ENCODE peak calls at places on chromosomes 5 and 9, in five cellular contexts. P is cardiac muscle cell, Q is activated B cell treated with CpG ODN at 0.5 μM for 24 hours, K is A549, O is foreskin keratinocyte. R is an unnamed sample.

GRCh38 chr9:134833294-134833880 is 47.2 kb upstream of the FCN2 start:
- DNase-seq in O (no peak), Q (no peak), K (no peak), P (no peak), R (no peak)

GRCh38 chr5:10653033-10653432 is 89.2 kb downstream of the ANKRD33B start:
- DNase-seq in K (no peak), O (no peak), Q (peak; percentile 12), P (peak; percentile 42), R (peak; percentile 34)

GRCh38 chr9:81455826-81456225 is 233.5 kb downstream of the TLE1 start:
- DNase-seq in P (no peak), Q (no peak), O (no peak), K (no peak), R (no peak)

GRCh38 chr5:22541037-22541436 is 312.1 kb downstream of the CDH12 start:
- DNase-seq in Q (no peak), P (no peak), O (no peak), K (no peak), R (no peak)

GRCh38 chr9:15211160-15211993 is 95.6 kb downstream of the TTC39B start:
- DNase-seq in Q (no peak), O (peak; percentile 33), K (peak; percentile 27), P (peak; percentile 86), R (peak; percentile 51)

GRCh38 chr9:38708759-38709158 is 11.2 kb downstream of the FAM240B start:
- DNase-seq in Q (no peak), P (peak; percentile 24), O (no peak), K (no peak), R (no peak)

GRCh38 chr9:36818242-36818938 is 215.7 kb downstream of the PAX5 start:
- DNase-seq in K (no peak), O (peak; percentile 3), Q (no peak), P (peak; percentile 6), R (no peak)

GRCh38 chr5:90144625-90145327 is 264.8 kb downstream of the CETN3 start:
- DNase-seq in O (peak; percentile 31), Q (no peak), K (no peak), P (peak; percentile 70), R (no peak)

GRCh38 chr9:79617395-79617794 is 45.6 kb downstream of the TLE4 start:
- DNase-seq in O (no peak), P (peak; percentile 86), K (no peak), Q (no peak), R (no peak)

GRCh38 chr9:89387970-89388867 is 69.9 kb downstream of the SECISBP2 start:
- DNase-seq in P (peak; percentile 93), O (peak; percentile 26), K (no peak), Q (no peak), R (peak; percentile 86)

GRCh38 chr9:32525506-32525905 is 490 bp downstream of the RIGI start:
- DNase-seq in P (peak; percentile 9), O (peak; percentile 26), Q (no peak), K (no peak), R (no peak)

GRCh38 chr5:371811-372555 is 50.5 kb downstream of the AHRR start:
- DNase-seq in P (no peak), O (no peak), K (no peak), Q (no peak), R (peak; percentile 32)

GRCh38 chr5:40386293-40386692 is 293.4 kb upstream of the PTGER4 start:
- DNase-seq in Q (no peak), P (no peak), K (no peak), O (peak; percentile 29), R (no peak)

GRCh38 chr5:180975338-180975737 is 13.3 kb upstream of the BTNL3 start:
- DNase-seq in O (no peak), Q (peak; percentile 41), K (no peak), P (no peak), R (no peak)

GRCh38 chr9:2159521-2160417 is 144.6 kb downstream of the SMARCA2 start:
- DNase-seq in P (peak; percentile 41), Q (no peak), O (peak; percentile 50), K (no peak), R (no peak)

GRCh38 chr5:137735531-137736284 is at the start of gene KLHL3:
- DNase-seq in O (peak; percentile 68), Q (peak; percentile 15), K (no peak), P (peak; percentile 70), R (no peak)

GRCh38 chr9:79201641-79202040 is 370.1 kb upstream of the TLE4 start:
- DNase-seq in O (no peak), K (no peak), Q (no peak), P (no peak), R (no peak)

GRCh38 chr5:1115123-1115815 is 3.4 kb upstream of the SLC12A7 start:
- DNase-seq in P (no peak), K (no peak), O (no peak), Q (no peak), R (no peak)

GRCh38 chr5:98309785-98310566 is 463.5 kb upstream of the RGMB start:
- DNase-seq in O (peak; percentile 100), Q (no peak), P (peak; percentile 90), K (peak; percentile 3), R (no peak)

GRCh38 chr5:150514708-150515211 is 6.8 kb downstream of the NDST1 start:
- DNase-seq in P (no peak), O (peak; percentile 29), K (peak; percentile 57), Q (no peak), R (no peak)

GRCh38 chr9:73039253-73039915 is 86.5 kb upstream of the ALDH1A1 start:
- DNase-seq in O (no peak), P (peak; percentile 85), K (no peak), Q (no peak), R (no peak)

GRCh38 chr5:54455413-54456157 is at the start of gene HSPB3:
- DNase-seq in O (peak; percentile 88), P (peak; percentile 74), K (no peak), Q (no peak), R (no peak)

GRCh38 chr5:4018968-4019766 is 423.5 kb downstream of the IRX1 start:
- DNase-seq in O (peak; percentile 77), P (peak; percentile 14), Q (no peak), K (no peak), R (no peak)

GRCh38 chr5:125695994-125696679 is 727.1 kb upstream of the GRAMD2B start:
- DNase-seq in K (no peak), Q (no peak), O (no peak), P (peak; percentile 53), R (no peak)

GRCh38 chr5:102807878-102808502 is 52.9 kb downstream of the PAM start:
- DNase-seq in Q (no peak), P (no peak), K (no peak), O (no peak), R (no peak)

GRCh38 chr5:168366124-168366523 is 74.7 kb downstream of the WWC1 start:
- DNase-seq in P (peak; percentile 72), K (no peak), O (peak; percentile 96), Q (no peak), R (no peak)

GRCh38 chr5:168364151-168364661 is 72.8 kb downstream of the WWC1 start:
- DNase-seq in P (no peak), K (no peak), Q (no peak), O (peak; percentile 95), R (no peak)

GRCh38 chr5:168364738-168365550 is 73.5 kb downstream of the WWC1 start:
- DNase-seq in P (peak; percentile 65), Q (no peak), O (peak; percentile 77), K (no peak), R (no peak)

GRCh38 chr5:168368854-168369253 is 77.4 kb downstream of the WWC1 start:
- DNase-seq in O (no peak), Q (no peak), K (no peak), P (no peak), R (no peak)

DNA sequence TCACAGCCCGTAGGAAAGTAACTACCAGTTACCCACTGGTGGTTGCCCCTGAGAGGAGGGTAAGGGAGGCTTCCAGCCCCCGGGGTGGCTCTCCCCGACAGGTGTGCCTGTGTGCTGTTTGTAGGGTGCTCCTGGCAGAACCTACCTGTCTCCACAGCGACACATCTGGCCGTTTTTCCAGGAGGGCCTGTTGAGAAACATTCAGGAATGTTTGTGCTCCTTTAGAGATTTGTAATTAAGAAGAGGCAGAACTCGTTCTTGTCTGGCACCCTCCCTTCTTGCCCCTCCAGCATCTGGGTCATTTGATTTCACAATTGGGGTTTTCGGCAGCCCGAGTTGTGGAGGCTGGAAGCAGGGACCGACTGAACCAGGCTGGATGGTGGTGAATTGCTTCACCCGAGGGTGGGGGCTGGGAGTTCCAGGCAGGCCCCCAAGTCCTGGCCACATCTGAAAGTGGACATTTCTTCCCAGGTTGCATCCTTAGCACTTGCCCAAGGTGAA is 74.2 kb downstream of the WWC1 start:
- DNase-seq in O (peak; percentile 90), P (peak; percentile 73), Q (no peak), K (no peak), R (no peak)
- TF ChIP-seq CTCF in O (peak; percentile 74), P (peak; percentile 29), Q (no peak), K (peak; percentile 58), R (no peak)

DNA sequence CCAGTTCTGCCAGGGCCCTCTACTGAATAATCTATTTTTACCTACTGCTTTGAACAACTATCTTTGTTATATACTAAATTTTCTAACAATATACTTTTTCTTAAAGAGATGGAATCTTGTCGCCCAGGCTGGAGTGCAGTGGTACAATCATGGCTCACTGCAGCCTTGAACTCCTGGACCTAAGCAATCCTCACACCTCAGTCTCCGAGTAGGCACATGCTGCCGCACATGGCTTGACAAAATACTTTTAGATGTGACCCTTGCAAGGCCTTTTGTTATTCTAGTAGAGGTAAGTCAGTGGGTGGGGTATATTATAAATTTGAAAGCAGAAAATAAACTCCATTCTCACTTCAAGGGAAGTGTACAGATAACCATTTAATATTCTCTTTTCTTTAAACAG is 7.9 kb downstream of the GOLM1 start:
- DNase-seq in K (no peak), P (no peak), Q (no peak), O (no peak), R (no peak)
- TF ChIP-seq CTCF in K (no peak), P (no peak), Q (no peak), O (no peak), R (no peak)

GRCh38 chr9:12554636-12555035 is 138.5 kb upstream of the TYRP1 start:
- DNase-seq in Q (no peak), K (no peak), P (peak; percentile 50), O (peak; percentile 2), R (no peak)
- TF ChIP-seq CTCF in Q (no peak), K (peak; percentile 22), P (peak; percentile 31), O (peak; percentile 44), R (no peak)

GRCh38 chr5:58469895-58470294 is 10.0 kb upstream of the PLK2 start:
- DNase-seq in O (no peak), K (no peak), Q (no peak), P (no peak), R (no peak)

GRCh38 chr5:58462623-58463230 is 2.8 kb upstream of the PLK2 start:
- DNase-seq in O (peak; percentile 73), K (peak; percentile 31), P (peak; percentile 82), Q (no peak), R (no peak)

GRCh38 chr5:58462154-58462553 is 2.3 kb upstream of the PLK2 start:
- DNase-seq in O (peak; percentile 79), Q (no peak), K (peak; percentile 37), P (peak; percentile 32), R (no peak)

DNA sequence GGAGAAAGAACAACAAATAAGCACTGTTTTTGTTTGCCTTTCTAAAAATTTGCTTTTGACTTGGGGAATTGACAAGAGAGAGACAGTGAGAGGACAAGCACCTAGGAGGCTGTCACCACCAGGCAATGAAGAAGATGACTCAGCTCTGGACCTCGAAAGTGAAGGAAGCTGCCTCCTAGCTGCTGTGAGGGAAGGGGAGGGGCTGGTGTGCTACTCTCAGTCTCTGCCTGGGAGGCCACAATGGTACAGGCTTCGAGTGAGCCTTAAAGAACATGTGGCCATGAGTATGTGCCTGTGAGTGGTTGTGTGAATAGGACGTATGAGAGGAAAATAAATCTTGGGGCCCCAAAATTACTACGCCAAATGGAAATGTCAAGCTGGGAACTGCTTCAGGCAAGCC is 7.1 kb upstream of the PLK2 start:
- DNase-seq in Q (no peak), O (peak; percentile 52), K (peak; percentile 25), P (peak; percentile 55), R (peak; percentile 56)
- TF ChIP-seq CTCF in Q (no peak), O (peak; percentile 24), K (no peak), P (no peak), R (no peak)

GRCh38 chr5:176609724-176610429 is at the start of gene GPRIN1:
- DNase-seq in O (no peak), Q (peak; percentile 82), P (peak; percentile 60), K (peak; percentile 78), R (no peak)
- TF ChIP-seq CTCF in O (peak; percentile 59), Q (no peak), P (peak; percentile 24), K (peak; percentile 33), R (no peak)